ENCODE peak calls at places on chromosomes 6 and 20, in ten cellular contexts. R is esophagus squamous epithelium, D is GM12878, P is IMR-90, M is body of pancreas, X is uterus, A is tibial nerve, U is testis, S is breast epithelium, V is endothelial cell of umbilical vein. L is an unnamed sample. For H3K36me3 and H3K4me1, the result is how much of the 10 kb centered on the place peaks cover.

GRCh38 chr6:140867336-140867735 is 1265.4 kb upstream of the GJE1 start:
- DNase-seq in R (no peak), D (no peak), P (no peak), M (no peak), X (no peak), A (no peak), U (no peak), S (no peak), V (no peak), L (no peak)

GRCh38 chr6:141653590-141653989 is 479.1 kb upstream of the GJE1 start:
- DNase-seq in R (no peak), D (no peak), P (no peak), M (no peak), X (no peak), A (no peak), U (no peak), S (no peak), V (no peak), L (no peak)

GRCh38 chr6:34349226-34349625 is 43.2 kb downstream of the NUDT3 start:
- DNase-seq in R (no peak), D (no peak), P (no peak), M (no peak), X (no peak), A (no peak), U (no peak), S (no peak), V (no peak), L (no peak)

GRCh38 chr6:138593100-138593877 is 94.0 kb upstream of the NHSL1 start:
- DNase-seq in R (peak), D (peak), P (peak), M (peak), X (peak), A (peak), U (peak), S (no peak), V (peak), L (peak)

GRCh38 chr6:18468162-18468843 is 81.2 kb downstream of the RNF144B start:
- DNase-seq in R (no peak), D (no peak), P (no peak), M (no peak), X (no peak), A (no peak), U (no peak), S (no peak), V (no peak), L (no peak)

GRCh38 chr6:153965996-153966395 is 73.0 kb upstream of the OPRM1 start:
- DNase-seq in R (no peak), D (no peak), P (no peak), M (no peak), X (no peak), A (no peak), U (no peak), S (no peak), V (no peak), L (no peak)

GRCh38 chr6:131015192-131015591 is 47.9 kb downstream of the EPB41L2 start:
- DNase-seq in R (no peak), D (no peak), P (no peak), M (no peak), X (no peak), A (no peak), U (no peak), S (no peak), V (peak), L (no peak)

GRCh38 chr6:139547082-139547776 is 172.8 kb upstream of the CITED2 start:
- DNase-seq in R (no peak), D (no peak), P (no peak), M (no peak), X (no peak), A (no peak), U (no peak), S (no peak), V (no peak), L (no peak)

GRCh38 chr6:38493929-38494547 is 145.7 kb downstream of the BTBD9 start:
- DNase-seq in R (no peak), D (peak), P (peak), M (peak), X (peak), A (peak), U (peak), S (peak), V (peak), L (peak)

GRCh38 chr20:43799150-43799711 is 72.4 kb upstream of the GTSF1L start:
- DNase-seq in R (no peak), D (no peak), P (peak), M (no peak), X (no peak), A (no peak), U (peak), S (no peak), V (no peak), L (no peak)

GRCh38 chr20:1950836-1951235 is 43.0 kb downstream of the PDYN start:
- DNase-seq in R (no peak), D (no peak), P (no peak), M (no peak), X (no peak), A (no peak), U (no peak), S (no peak), V (no peak), L (peak)

GRCh38 chr20:32585011-32585518 is at the start of gene NOL4L:
- DNase-seq in R (no peak), D (no peak), P (no peak), M (peak), X (no peak), A (no peak), U (peak), S (no peak), V (no peak), L (no peak)

GRCh38 chr6:143605894-143606293 is 71.9 kb upstream of the PHACTR2 start:
- DNase-seq in R (no peak), D (no peak), P (no peak), M (no peak), X (no peak), A (no peak), U (no peak), S (no peak), V (no peak), L (no peak)

GRCh38 chr20:44572551-44573500 is 9.6 kb upstream of the PKIG start:
- DNase-seq in R (no peak), D (no peak), P (peak), M (no peak), X (peak), A (no peak), U (peak), S (peak), V (peak), L (no peak)

GRCh38 chr20:29873946-29874345 is 1383.5 kb upstream of the DEFB115 start:
- DNase-seq in R (no peak), D (no peak), P (peak), M (peak), X (no peak), A (no peak), U (peak), S (peak), V (peak), L (peak)

GRCh38 chr6:155528335-155528734 is 72.7 kb upstream of the NOX3 start:
- DNase-seq in R (no peak), D (no peak), P (no peak), M (no peak), X (no peak), A (no peak), U (no peak), S (no peak), V (peak), L (no peak)

GRCh38 chr6:13355043-13355945 is 27.0 kb upstream of the TBC1D7 start:
- DNase-seq in R (no peak), D (peak), P (peak), M (no peak), X (no peak), A (no peak), U (no peak), S (no peak), V (peak), L (no peak)

GRCh38 chr20:9139106-9139808 is 70.4 kb downstream of the PLCB4 start:
- DNase-seq in R (no peak), D (no peak), P (no peak), M (no peak), X (no peak), A (no peak), U (no peak), S (no peak), V (no peak), L (no peak)

GRCh38 chr20:45771182-45771759 is 20.4 kb downstream of the WFDC3 start:
- DNase-seq in R (no peak), D (peak), P (peak), M (peak), X (peak), A (peak), U (peak), S (peak), V (peak), L (peak)

GRCh38 chr20:4813839-4814695 is 92.4 kb downstream of the PRND start:
- DNase-seq in R (peak), D (peak), P (no peak), M (no peak), X (no peak), A (peak), U (peak), S (no peak), V (peak), L (no peak)

GRCh38 chr6:20170455-20171148 is 41.7 kb downstream of the MBOAT1 start:
- DNase-seq in R (no peak), D (no peak), P (no peak), M (no peak), X (no peak), A (no peak), U (no peak), S (no peak), V (no peak), L (no peak)

GRCh38 chr6:148830614-148831013 is 83.8 kb downstream of the UST start:
- DNase-seq in R (no peak), D (no peak), P (no peak), M (no peak), X (no peak), A (no peak), U (no peak), S (no peak), V (no peak), L (no peak)

GRCh38 chr6:149963212-149963461 is 606 bp upstream of the ULBP1 start:
- DNase-seq in R (no peak), D (no peak), P (peak), M (peak), X (no peak), A (no peak), U (peak), S (no peak), V (no peak), L (peak)

GRCh38 chr6:134642217-134642616 is 307.7 kb downstream of the ALDH8A1 start:
- DNase-seq in R (no peak), D (no peak), P (peak), M (no peak), X (no peak), A (no peak), U (no peak), S (no peak), V (no peak), L (no peak)

GRCh38 chr6:169424821-169425240 is 171.2 kb upstream of the THBS2 start:
- DNase-seq in R (no peak), D (no peak), P (peak), M (no peak), X (no peak), A (no peak), U (peak), S (no peak), V (no peak), L (no peak)

GRCh38 chr6:97066056-97066455 is 141.5 kb downstream of the KLHL32 start:
- DNase-seq in R (no peak), D (no peak), P (no peak), M (no peak), X (no peak), A (no peak), U (no peak), S (no peak), V (no peak), L (no peak)

GRCh38 chr6:6795396-6795795 is 206.9 kb downstream of the LY86 start:
- DNase-seq in R (no peak), D (no peak), P (no peak), M (no peak), X (no peak), A (no peak), U (no peak), S (no peak), V (no peak), L (no peak)

GRCh38 chr6:126660376-126660775 is 320.5 kb downstream of the CENPW start:
- DNase-seq in R (no peak), D (no peak), P (no peak), M (no peak), X (no peak), A (no peak), U (no peak), S (no peak), V (no peak), L (no peak)

GRCh38 chr6:147579667-147580066 is 71.2 kb downstream of the SAMD5 start:
- DNase-seq in R (no peak), D (no peak), P (no peak), M (no peak), X (no peak), A (no peak), U (no peak), S (no peak), V (no peak), L (no peak)

GRCh38 chr6:4348462-4349112 is 213.2 kb upstream of the ECI2 start:
- DNase-seq in R (no peak), D (peak), P (peak), M (peak), X (no peak), A (no peak), U (no peak), S (no peak), V (no peak), L (no peak)

DNA sequence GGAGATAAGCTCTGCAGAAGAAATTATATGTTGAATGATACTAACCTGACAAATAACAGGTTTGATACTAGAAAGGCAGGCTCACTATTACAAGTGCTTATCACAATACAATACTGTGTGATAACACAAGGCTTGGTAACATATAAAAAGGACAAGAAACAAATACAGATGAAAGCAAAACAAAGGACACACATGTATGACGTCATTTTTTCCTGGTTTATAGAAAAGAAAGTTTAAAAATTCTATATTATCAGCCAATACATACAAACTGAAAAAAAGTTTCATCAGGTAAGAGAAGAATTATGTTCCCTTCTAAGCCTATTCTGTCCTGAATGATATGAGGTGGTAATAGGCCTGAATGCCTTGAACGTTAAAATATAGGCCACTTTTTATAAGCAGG is 32.3 kb upstream of the MCM9 start:
- DNase-seq in R (no peak), D (no peak), P (no peak), M (no peak), X (no peak), A (no peak), U (no peak), S (no peak), V (no peak), L (no peak)
- H3K36me3 ChIP-seq in R (under half), D (under half), P (under half), M (under half), X (under half), A (under half), U (under half), S (under half), V (under half), L (under half)

GRCh38 chr6:111484655-111484974 is 1.6 kb upstream of the REV3L start:
- DNase-seq in R (no peak), D (no peak), P (peak), M (no peak), X (no peak), A (no peak), U (no peak), S (no peak), V (no peak), L (no peak)

GRCh38 chr6:111481836-111482235 is 1.2 kb downstream of the REV3L start:
- DNase-seq in R (no peak), D (no peak), P (peak), M (no peak), X (no peak), A (no peak), U (no peak), S (no peak), V (peak), L (no peak)

GRCh38 chr6:111483736-111484654 is 977 bp upstream of the REV3L start:
- DNase-seq in R (peak), D (peak), P (peak), M (peak), X (peak), A (peak), U (peak), S (peak), V (peak), L (peak)

GRCh38 chr6:111482236-111482958 is 621 bp downstream of the REV3L start:
- DNase-seq in R (no peak), D (no peak), P (peak), M (peak), X (peak), A (peak), U (peak), S (peak), V (peak), L (peak)

DNA sequence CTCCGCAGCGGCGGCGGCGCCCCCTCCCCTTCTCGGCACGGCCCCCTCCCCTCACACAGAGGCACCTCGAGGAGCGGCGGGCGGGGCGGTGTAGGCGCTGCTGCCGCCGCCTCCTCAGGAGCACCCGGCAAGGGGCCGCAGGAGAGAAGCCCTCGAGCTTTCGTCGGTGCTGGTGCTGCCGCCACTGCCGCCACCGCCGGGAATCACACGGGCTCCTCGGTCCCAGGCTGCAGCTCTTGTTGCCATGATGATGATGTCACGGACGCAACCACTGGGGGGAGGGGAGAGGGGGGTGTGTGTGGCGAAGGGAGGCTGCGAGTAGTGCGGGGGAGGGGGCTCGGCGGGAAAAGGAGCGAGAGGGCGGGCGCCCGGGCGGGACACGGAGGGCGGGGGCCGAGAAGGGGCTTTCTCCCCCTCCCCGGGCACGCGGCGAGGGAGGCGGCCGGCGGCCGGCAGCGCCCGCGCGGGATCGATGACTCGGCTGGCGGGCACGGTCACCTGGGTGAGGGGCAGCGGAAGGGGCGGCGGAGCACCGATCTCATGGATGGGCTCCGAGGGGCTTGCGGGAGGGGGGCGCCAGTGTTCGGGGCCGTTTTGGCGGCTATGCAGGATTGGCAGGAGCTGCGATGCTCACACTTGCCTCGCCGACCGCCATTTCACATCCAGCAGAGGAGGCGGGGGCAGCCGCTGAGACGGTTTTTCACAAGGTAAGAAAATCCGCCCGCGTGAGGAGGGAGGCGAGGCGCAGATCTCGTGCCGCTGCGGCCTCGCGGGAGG is at the start of gene REV3L:
- DNase-seq in R (peak), D (peak), P (peak), M (peak), X (peak), A (peak), U (peak), S (peak), V (peak), L (peak)
- TF ChIP-seq POLR2A in R (no peak), D (peak), P (peak), M (peak), X (peak), A (no peak), U (peak), S (no peak), V (peak), L (peak)

DNA sequence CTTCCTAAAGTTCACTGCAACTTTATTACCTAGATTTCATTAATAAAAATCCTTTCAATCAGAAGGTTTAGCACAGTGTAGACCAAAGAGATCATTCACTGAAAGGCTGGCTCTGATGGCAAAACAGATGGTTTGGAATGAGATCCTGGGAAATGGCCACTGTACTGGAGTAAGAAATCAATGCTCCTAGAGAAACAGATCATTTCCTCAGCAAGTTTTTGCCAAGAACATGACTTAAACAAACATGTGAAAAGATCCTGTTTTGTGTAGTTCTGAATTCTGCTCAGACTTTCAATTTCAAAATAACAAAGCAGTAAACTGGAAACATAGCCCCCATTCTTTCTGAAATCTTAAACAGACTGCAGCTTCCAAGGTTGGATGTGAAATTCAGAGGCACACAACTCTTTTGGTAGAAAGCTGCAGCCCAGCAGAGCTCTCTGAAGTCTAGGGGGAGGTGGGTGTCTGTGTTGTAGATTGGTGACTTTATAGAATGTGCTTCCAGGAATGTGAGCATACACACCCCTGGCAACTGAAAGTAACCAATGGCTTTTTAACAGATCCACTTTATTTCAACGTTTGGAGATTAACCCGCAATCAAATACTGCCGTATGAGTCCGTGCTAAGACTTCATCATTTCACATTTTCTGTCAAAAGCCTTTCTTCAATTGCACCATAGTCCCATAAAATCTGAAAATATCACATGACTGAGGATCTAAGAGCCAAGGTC is 86.4 kb downstream of the ATXN1 start:
- DNase-seq in R (no peak), D (no peak), P (peak), M (no peak), X (no peak), A (no peak), U (no peak), S (no peak), V (peak), L (no peak)
- H3K4me1 ChIP-seq in R (half or more), D (under half), P (under half), M (under half), X (under half), A (under half), U (under half), S (under half), V (under half), L (half or more)

DNA sequence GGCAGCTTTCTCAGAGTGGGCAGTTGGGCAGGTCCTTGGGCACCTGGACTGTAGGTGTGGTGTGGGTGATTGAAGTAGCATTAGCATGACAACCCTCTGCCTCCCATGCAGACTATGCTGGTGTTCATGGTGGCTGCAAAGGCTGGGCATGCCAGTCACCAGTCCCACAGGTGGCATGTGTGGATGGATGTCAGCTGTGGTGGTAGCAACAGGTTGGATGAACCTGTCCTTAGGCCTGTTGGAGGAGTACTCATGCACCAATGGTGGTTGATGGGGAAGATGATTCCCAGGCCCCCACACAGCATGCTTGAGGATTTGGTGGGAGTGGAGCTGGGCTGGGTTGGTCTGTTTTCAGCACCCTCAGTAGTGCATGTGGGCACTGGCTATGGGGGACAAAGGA is 251.1 kb downstream of the PAX1 start:
- DNase-seq in R (no peak), D (no peak), P (no peak), M (no peak), X (no peak), A (no peak), U (no peak), S (no peak), V (no peak), L (no peak)
- H3K36me3 ChIP-seq in R (under half), D (under half), P (under half), M (under half), X (under half), A (under half), U (under half), S (under half), V (under half), L (under half)

DNA sequence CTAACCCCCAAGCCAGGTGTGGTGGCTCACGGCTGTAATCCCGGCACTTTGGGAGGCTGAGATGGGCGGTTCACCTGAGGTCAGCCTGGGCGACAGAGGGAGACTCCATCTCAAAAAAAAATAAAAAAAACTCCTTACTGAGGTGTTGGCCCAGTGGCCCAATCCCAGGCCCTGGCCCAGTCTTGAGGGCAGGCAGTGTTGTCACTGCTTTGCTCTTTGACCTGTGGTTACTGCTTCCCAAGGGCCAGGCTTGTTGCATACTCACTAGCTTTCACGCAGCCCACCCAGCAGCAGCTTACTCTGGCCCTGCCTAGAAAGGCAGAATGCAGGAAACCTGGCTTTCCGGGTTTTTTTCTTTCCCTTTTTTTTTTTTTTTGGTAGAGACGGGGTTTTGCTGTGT is 13.2 kb downstream of the CNPY3 start:
- DNase-seq in R (no peak), D (no peak), P (no peak), M (no peak), X (no peak), A (no peak), U (no peak), S (no peak), V (no peak), L (peak)
- TF ChIP-seq POLR2A in R (no peak), D (peak), P (no peak), M (no peak), X (no peak), A (no peak), U (no peak), S (no peak), V (no peak), L (no peak)